ENCODE peak calls at places on chromosomes 7 and 10, in eight cellular contexts. U is effector memory CD8-positive, alpha-beta T cell; V is non-pigmented ciliary epithelial cell; E is Panc1; X is NCI-H187; I is RCC 7860; J is GM03348; P is left ventricle myocardium inferior. K is an unnamed sample.

GRCh38 chr10:86461963-86462804 is 59.4 kb downstream of the WAPL start:
- DNase-seq in U (no peak), V (no peak), E (no peak), X (no peak), I (no peak), J (no peak), P (no peak), K (no peak)

GRCh38 chr10:18658301-18658991 is 785 bp upstream of the ARL5B start:
- DNase-seq in U (no peak), V (no peak), E (no peak), X (no peak), I (peak; percentile 22), J (peak; percentile 18), P (no peak), K (peak; percentile 47)

GRCh38 chr10:11162828-11163599 is 145.3 kb downstream of the CELF2 start:
- DNase-seq in U (peak; percentile 81), V (no peak), E (no peak), X (no peak), I (no peak), J (no peak), P (peak; percentile 42), K (peak; percentile 60)

GRCh38 chr7:107388604-107389003 is 81.3 kb upstream of the GPR22 start:
- DNase-seq in U (no peak), V (no peak), E (no peak), X (no peak), I (no peak), J (no peak), P (no peak), K (no peak)

GRCh38 chr7:75928600-75928939 is 13.6 kb downstream of the POR start:
- DNase-seq in U (no peak), V (no peak), E (no peak), X (no peak), I (peak; percentile 57), J (no peak), P (no peak), K (peak; percentile 6)

GRCh38 chr7:140360697-140361229 is 37.6 kb downstream of the SLC37A3 start:
- DNase-seq in U (no peak), V (no peak), E (no peak), X (no peak), I (no peak), J (no peak), P (no peak), K (no peak)

GRCh38 chr7:47337021-47337492 is 244.9 kb downstream of the TNS3 start:
- DNase-seq in U (no peak), V (no peak), E (no peak), X (no peak), I (no peak), J (no peak), P (no peak), K (no peak)

GRCh38 chr7:1981201-1981877 is 251.4 kb downstream of the MAD1L1 start:
- DNase-seq in U (no peak), V (no peak), E (no peak), X (no peak), I (no peak), J (no peak), P (no peak), K (peak; percentile 9)

GRCh38 chr7:1950623-1951523 is 280.8 kb downstream of the ELFN1 start:
- DNase-seq in U (no peak), V (no peak), E (no peak), X (no peak), I (no peak), J (no peak), P (peak; percentile 39), K (peak; percentile 59)

GRCh38 chr10:116743266-116744064 is 1.1 kb upstream of the HSPA12A start:
- DNase-seq in U (no peak), V (no peak), E (no peak), X (no peak), I (no peak), J (no peak), P (no peak), K (no peak)

GRCh38 chr7:137772748-137773147 is 74.0 kb downstream of the DGKI start:
- DNase-seq in U (no peak), V (peak; percentile 88), E (peak; percentile 84), X (no peak), I (peak; percentile 83), J (peak; percentile 72), P (no peak), K (no peak)

GRCh38 chr10:42975005-42975493 is 101.8 kb upstream of the RET start:
- DNase-seq in U (no peak), V (no peak), E (no peak), X (no peak), I (no peak), J (no peak), P (no peak), K (peak; percentile 34)

GRCh38 chr10:63273575-63273974 is 140.4 kb downstream of the NRBF2 start:
- DNase-seq in U (no peak), V (no peak), E (no peak), X (no peak), I (no peak), J (no peak), P (no peak), K (no peak)

GRCh38 chr7:73978681-73979563 is 49.1 kb upstream of the ELN start:
- DNase-seq in U (no peak), V (no peak), E (peak; percentile 2), X (peak; percentile 78), I (peak; percentile 53), J (peak; percentile 78), P (no peak), K (peak; percentile 69)

GRCh38 chr10:128854965-128855364 is 612.1 kb upstream of the MGMT start:
- DNase-seq in U (no peak), V (no peak), E (no peak), X (peak; percentile 30), I (no peak), J (no peak), P (peak; percentile 91), K (peak; percentile 89)

GRCh38 chr7:50393076-50393475 is 57.1 kb downstream of the FIGNL1 start:
- DNase-seq in U (no peak), V (no peak), E (no peak), X (no peak), I (no peak), J (no peak), P (no peak), K (no peak)

GRCh38 chr7:91005024-91005423 is 259.2 kb upstream of the FZD1 start:
- DNase-seq in U (no peak), V (no peak), E (no peak), X (no peak), I (no peak), J (no peak), P (no peak), K (no peak)

GRCh38 chr10:55852850-55853249 is 508.2 kb downstream of the ZWINT start:
- DNase-seq in U (no peak), V (no peak), E (no peak), X (no peak), I (no peak), J (no peak), P (no peak), K (no peak)

GRCh38 chr10:109956454-109957091 is 33.3 kb upstream of the XPNPEP1 start:
- DNase-seq in U (no peak), V (no peak), E (no peak), X (peak; percentile 34), I (peak; percentile 38), J (peak; percentile 36), P (no peak), K (no peak)

GRCh38 chr10:17120711-17121110 is 8.9 kb downstream of the CUBN start:
- DNase-seq in U (no peak), V (no peak), E (no peak), X (no peak), I (no peak), J (no peak), P (no peak), K (no peak)

GRCh38 chr7:151632750-151633515 is 113.2 kb upstream of the RHEB start:
- DNase-seq in U (peak; percentile 46), V (no peak), E (no peak), X (no peak), I (no peak), J (peak; percentile 23), P (peak; percentile 57), K (peak; percentile 72)

GRCh38 chr10:73840056-73840402 is 28.6 kb upstream of the NDST2 start:
- DNase-seq in U (no peak), V (no peak), E (no peak), X (no peak), I (no peak), J (no peak), P (no peak), K (no peak)

GRCh38 chr7:84162125-84162524 is 32.5 kb downstream of the SEMA3A start:
- DNase-seq in U (no peak), V (no peak), E (no peak), X (no peak), I (no peak), J (no peak), P (no peak), K (no peak)

GRCh38 chr7:34333184-34333583 is 324.8 kb upstream of the NPSR1 start:
- DNase-seq in U (no peak), V (no peak), E (no peak), X (no peak), I (no peak), J (no peak), P (no peak), K (no peak)

GRCh38 chr10:52780391-52781155 is 8.0 kb upstream of the MBL2 start:
- DNase-seq in U (no peak), V (no peak), E (no peak), X (no peak), I (no peak), J (no peak), P (no peak), K (no peak)

GRCh38 chr7:130141161-130141857 is 63.9 kb downstream of the TMEM209 start:
- DNase-seq in U (no peak), V (peak; percentile 57), E (no peak), X (no peak), I (no peak), J (no peak), P (peak; percentile 54), K (peak; percentile 80)

GRCh38 chr10:132961-133898 is 2.0 kb upstream of the ZMYND11 start:
- DNase-seq in U (no peak), V (peak; percentile 62), E (no peak), X (no peak), I (peak; percentile 71), J (peak; percentile 77), P (no peak), K (no peak)

GRCh38 chr7:114085592-114086490 is 167.0 kb upstream of the PPP1R3A start:
- DNase-seq in U (peak; percentile 41), V (peak; percentile 49), E (no peak), X (peak; percentile 94), I (peak; percentile 71), J (peak; percentile 76), P (peak; percentile 74), K (peak; percentile 94)

K was measured in psoas muscle.